ENCODE peak calls at places on chromosomes 7 and 10, in nine cellular contexts. One of them, this sample, is unnamed.

GRCh38 chr7:134873253-134873652 is 93.8 kb downstream of the CALD1 start:
- DNase-seq in left ventricle myocardium inferior: no peak
- DNase-seq in CD4-positive, alpha-beta T cell: no peak
- DNase-seq in endothelial cell: no peak
- DNase-seq in choroid plexus epithelial cell: peak
- DNase-seq in GM12865: no peak
- DNase-seq in SK-N-SH: no peak
- DNase-seq in astrocyte of the cerebellum: no peak
- DNase-seq in right atrium auricular region: no peak
- DNase-seq in this sample: no peak

GRCh38 chr10:77974396-77975074 is 48.0 kb upstream of the DLG5 start:
- DNase-seq in left ventricle myocardium inferior: no peak
- DNase-seq in CD4-positive, alpha-beta T cell: no peak
- DNase-seq in endothelial cell: peak
- DNase-seq in choroid plexus epithelial cell: peak
- DNase-seq in GM12865: peak
- DNase-seq in SK-N-SH: peak
- DNase-seq in astrocyte of the cerebellum: peak
- DNase-seq in right atrium auricular region: no peak
- DNase-seq in this sample: no peak

GRCh38 chr10:21169271-21169670 is 272.2 kb upstream of the NEBL start:
- DNase-seq in left ventricle myocardium inferior: no peak
- DNase-seq in CD4-positive, alpha-beta T cell: no peak
- DNase-seq in endothelial cell: no peak
- DNase-seq in choroid plexus epithelial cell: no peak
- DNase-seq in GM12865: no peak
- DNase-seq in SK-N-SH: no peak
- DNase-seq in astrocyte of the cerebellum: no peak
- DNase-seq in right atrium auricular region: no peak
- DNase-seq in this sample: no peak

GRCh38 chr7:118029881-118030422 is 154.0 kb upstream of the LSM8 start:
- DNase-seq in left ventricle myocardium inferior: no peak
- DNase-seq in CD4-positive, alpha-beta T cell: no peak
- DNase-seq in endothelial cell: no peak
- DNase-seq in choroid plexus epithelial cell: no peak
- DNase-seq in GM12865: no peak
- DNase-seq in SK-N-SH: no peak
- DNase-seq in astrocyte of the cerebellum: no peak
- DNase-seq in right atrium auricular region: no peak
- DNase-seq in this sample: no peak

GRCh38 chr7:44796034-44796503 is 412 bp upstream of the PPIA start:
- DNase-seq in left ventricle myocardium inferior: no peak
- DNase-seq in CD4-positive, alpha-beta T cell: no peak
- DNase-seq in endothelial cell: peak
- DNase-seq in choroid plexus epithelial cell: peak
- DNase-seq in GM12865: no peak
- DNase-seq in SK-N-SH: no peak
- DNase-seq in astrocyte of the cerebellum: no peak
- DNase-seq in right atrium auricular region: no peak
- DNase-seq in this sample: no peak

GRCh38 chr10:19702215-19702614 is 114.0 kb upstream of the PLXDC2 start:
- DNase-seq in left ventricle myocardium inferior: no peak
- DNase-seq in CD4-positive, alpha-beta T cell: no peak
- DNase-seq in endothelial cell: no peak
- DNase-seq in choroid plexus epithelial cell: peak
- DNase-seq in GM12865: no peak
- DNase-seq in SK-N-SH: no peak
- DNase-seq in astrocyte of the cerebellum: no peak
- DNase-seq in right atrium auricular region: no peak
- DNase-seq in this sample: no peak

GRCh38 chr7:116552616-116553015 is 27.8 kb downstream of the CAV1 start:
- DNase-seq in left ventricle myocardium inferior: no peak
- DNase-seq in CD4-positive, alpha-beta T cell: no peak
- DNase-seq in endothelial cell: no peak
- DNase-seq in choroid plexus epithelial cell: peak
- DNase-seq in GM12865: no peak
- DNase-seq in SK-N-SH: no peak
- DNase-seq in astrocyte of the cerebellum: no peak
- DNase-seq in right atrium auricular region: no peak
- DNase-seq in this sample: no peak

GRCh38 chr10:48247680-48248079 is 26.8 kb downstream of the FRMPD2 start:
- DNase-seq in left ventricle myocardium inferior: no peak
- DNase-seq in CD4-positive, alpha-beta T cell: no peak
- DNase-seq in endothelial cell: no peak
- DNase-seq in choroid plexus epithelial cell: no peak
- DNase-seq in GM12865: no peak
- DNase-seq in SK-N-SH: no peak
- DNase-seq in astrocyte of the cerebellum: no peak
- DNase-seq in right atrium auricular region: peak
- DNase-seq in this sample: no peak

GRCh38 chr7:133572853-133573252 is 320.0 kb downstream of the EXOC4 start:
- DNase-seq in left ventricle myocardium inferior: no peak
- DNase-seq in CD4-positive, alpha-beta T cell: no peak
- DNase-seq in endothelial cell: no peak
- DNase-seq in choroid plexus epithelial cell: no peak
- DNase-seq in GM12865: no peak
- DNase-seq in SK-N-SH: no peak
- DNase-seq in astrocyte of the cerebellum: no peak
- DNase-seq in right atrium auricular region: no peak
- DNase-seq in this sample: no peak

GRCh38 chr10:6348091-6348862 is 145.5 kb downstream of the PFKFB3 start:
- DNase-seq in left ventricle myocardium inferior: peak
- DNase-seq in CD4-positive, alpha-beta T cell: peak
- DNase-seq in endothelial cell: no peak
- DNase-seq in choroid plexus epithelial cell: no peak
- DNase-seq in GM12865: peak
- DNase-seq in SK-N-SH: no peak
- DNase-seq in astrocyte of the cerebellum: peak
- DNase-seq in right atrium auricular region: no peak
- DNase-seq in this sample: peak

GRCh38 chr10:56135806-56136205 is 225.3 kb downstream of the ZWINT start:
- DNase-seq in left ventricle myocardium inferior: no peak
- DNase-seq in CD4-positive, alpha-beta T cell: no peak
- DNase-seq in endothelial cell: no peak
- DNase-seq in choroid plexus epithelial cell: no peak
- DNase-seq in GM12865: no peak
- DNase-seq in SK-N-SH: no peak
- DNase-seq in astrocyte of the cerebellum: no peak
- DNase-seq in right atrium auricular region: no peak
- DNase-seq in this sample: no peak

GRCh38 chr10:71467569-71468362 is 71.0 kb downstream of the CDH23 start:
- DNase-seq in left ventricle myocardium inferior: no peak
- DNase-seq in CD4-positive, alpha-beta T cell: no peak
- DNase-seq in endothelial cell: no peak
- DNase-seq in choroid plexus epithelial cell: no peak
- DNase-seq in GM12865: no peak
- DNase-seq in SK-N-SH: no peak
- DNase-seq in astrocyte of the cerebellum: no peak
- DNase-seq in right atrium auricular region: no peak
- DNase-seq in this sample: no peak

GRCh38 chr7:96173777-96174176 is 148.1 kb downstream of the SLC25A13 start:
- DNase-seq in left ventricle myocardium inferior: no peak
- DNase-seq in CD4-positive, alpha-beta T cell: no peak
- DNase-seq in endothelial cell: no peak
- DNase-seq in choroid plexus epithelial cell: no peak
- DNase-seq in GM12865: no peak
- DNase-seq in SK-N-SH: no peak
- DNase-seq in astrocyte of the cerebellum: no peak
- DNase-seq in right atrium auricular region: no peak
- DNase-seq in this sample: no peak

GRCh38 chr10:85548038-85548437 is 818.6 kb downstream of the GRID1 start:
- DNase-seq in left ventricle myocardium inferior: peak
- DNase-seq in CD4-positive, alpha-beta T cell: peak
- DNase-seq in endothelial cell: peak
- DNase-seq in choroid plexus epithelial cell: peak
- DNase-seq in GM12865: peak
- DNase-seq in SK-N-SH: peak
- DNase-seq in astrocyte of the cerebellum: peak
- DNase-seq in right atrium auricular region: no peak
- DNase-seq in this sample: no peak

GRCh38 chr7:5276611-5277010 is 6.1 kb upstream of the SLC29A4 start:
- DNase-seq in left ventricle myocardium inferior: no peak
- DNase-seq in CD4-positive, alpha-beta T cell: no peak
- DNase-seq in endothelial cell: no peak
- DNase-seq in choroid plexus epithelial cell: no peak
- DNase-seq in GM12865: no peak
- DNase-seq in SK-N-SH: peak
- DNase-seq in astrocyte of the cerebellum: no peak
- DNase-seq in right atrium auricular region: no peak
- DNase-seq in this sample: no peak

GRCh38 chr10:36608251-36608650 is 517.1 kb upstream of the ANKRD30A start:
- DNase-seq in left ventricle myocardium inferior: no peak
- DNase-seq in CD4-positive, alpha-beta T cell: no peak
- DNase-seq in endothelial cell: no peak
- DNase-seq in choroid plexus epithelial cell: peak
- DNase-seq in GM12865: no peak
- DNase-seq in SK-N-SH: no peak
- DNase-seq in astrocyte of the cerebellum: peak
- DNase-seq in right atrium auricular region: no peak
- DNase-seq in this sample: no peak

GRCh38 chr7:22220947-22221346 is 136.0 kb downstream of the RAPGEF5 start:
- DNase-seq in left ventricle myocardium inferior: no peak
- DNase-seq in CD4-positive, alpha-beta T cell: no peak
- DNase-seq in endothelial cell: no peak
- DNase-seq in choroid plexus epithelial cell: peak
- DNase-seq in GM12865: no peak
- DNase-seq in SK-N-SH: no peak
- DNase-seq in astrocyte of the cerebellum: no peak
- DNase-seq in right atrium auricular region: no peak
- DNase-seq in this sample: no peak

GRCh38 chr10:6024334-6024682 is 37.9 kb downstream of the IL2RA start:
- DNase-seq in left ventricle myocardium inferior: no peak
- DNase-seq in CD4-positive, alpha-beta T cell: no peak
- DNase-seq in endothelial cell: no peak
- DNase-seq in choroid plexus epithelial cell: no peak
- DNase-seq in GM12865: no peak
- DNase-seq in SK-N-SH: no peak
- DNase-seq in astrocyte of the cerebellum: no peak
- DNase-seq in right atrium auricular region: no peak
- DNase-seq in this sample: no peak

GRCh38 chr7:131493559-131493958 is 62.9 kb downstream of the PODXL start:
- DNase-seq in left ventricle myocardium inferior: no peak
- DNase-seq in CD4-positive, alpha-beta T cell: no peak
- DNase-seq in endothelial cell: no peak
- DNase-seq in choroid plexus epithelial cell: no peak
- DNase-seq in GM12865: no peak
- DNase-seq in SK-N-SH: no peak
- DNase-seq in astrocyte of the cerebellum: no peak
- DNase-seq in right atrium auricular region: no peak
- DNase-seq in this sample: no peak

GRCh38 chr10:46006219-46006618 is 24.2 kb downstream of the NCOA4 start:
- DNase-seq in left ventricle myocardium inferior: no peak
- DNase-seq in CD4-positive, alpha-beta T cell: no peak
- DNase-seq in endothelial cell: no peak
- DNase-seq in choroid plexus epithelial cell: peak
- DNase-seq in GM12865: no peak
- DNase-seq in SK-N-SH: no peak
- DNase-seq in astrocyte of the cerebellum: no peak
- DNase-seq in right atrium auricular region: no peak
- DNase-seq in this sample: no peak

GRCh38 chr10:101238732-101239105 is 9.5 kb upstream of the LBX1 start:
- DNase-seq in left ventricle myocardium inferior: no peak
- DNase-seq in CD4-positive, alpha-beta T cell: no peak
- DNase-seq in endothelial cell: peak
- DNase-seq in choroid plexus epithelial cell: peak
- DNase-seq in GM12865: no peak
- DNase-seq in SK-N-SH: no peak
- DNase-seq in astrocyte of the cerebellum: no peak
- DNase-seq in right atrium auricular region: no peak
- DNase-seq in this sample: no peak
- TF ChIP-seq CTCF in left ventricle myocardium inferior: peak
- TF ChIP-seq CTCF in CD4-positive, alpha-beta T cell: peak
- TF ChIP-seq CTCF in endothelial cell: peak
- TF ChIP-seq CTCF in choroid plexus epithelial cell: peak
- TF ChIP-seq CTCF in GM12865: peak
- TF ChIP-seq CTCF in SK-N-SH: no peak
- TF ChIP-seq CTCF in astrocyte of the cerebellum: peak
- TF ChIP-seq CTCF in right atrium auricular region: peak
- TF ChIP-seq CTCF in this sample: peak

DNA sequence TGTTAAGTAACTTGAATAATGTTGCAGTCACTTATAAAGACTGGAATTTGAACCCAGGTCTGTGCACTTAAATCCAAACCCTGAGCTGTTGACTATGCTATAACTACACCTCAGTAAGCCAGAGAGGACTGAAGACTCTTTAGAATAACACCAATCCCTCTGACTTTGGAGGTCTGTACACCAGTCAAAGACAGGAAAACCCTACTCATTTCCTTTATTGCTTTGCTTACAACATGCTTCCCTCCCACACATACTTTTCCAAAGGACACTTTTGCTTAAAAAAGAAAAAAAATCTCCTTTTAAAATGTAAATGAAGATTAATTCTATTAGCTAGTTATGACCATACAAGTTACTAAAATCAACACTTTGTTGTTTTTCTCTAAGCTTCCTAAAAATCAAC is 184.7 kb upstream of the KCTD7 start:
- DNase-seq in left ventricle myocardium inferior: no peak
- DNase-seq in CD4-positive, alpha-beta T cell: no peak
- DNase-seq in endothelial cell: no peak
- DNase-seq in choroid plexus epithelial cell: no peak
- DNase-seq in GM12865: no peak
- DNase-seq in SK-N-SH: no peak
- DNase-seq in astrocyte of the cerebellum: no peak
- DNase-seq in right atrium auricular region: no peak
- DNase-seq in this sample: no peak
- TF ChIP-seq CTCF in left ventricle myocardium inferior: no peak
- TF ChIP-seq CTCF in CD4-positive, alpha-beta T cell: no peak
- TF ChIP-seq CTCF in endothelial cell: no peak
- TF ChIP-seq CTCF in choroid plexus epithelial cell: no peak
- TF ChIP-seq CTCF in GM12865: no peak
- TF ChIP-seq CTCF in SK-N-SH: no peak
- TF ChIP-seq CTCF in astrocyte of the cerebellum: no peak
- TF ChIP-seq CTCF in right atrium auricular region: no peak
- TF ChIP-seq CTCF in this sample: no peak

GRCh38 chr10:107166378-107166777 is 1.9 kb upstream of the SORCS1 start:
- DNase-seq in left ventricle myocardium inferior: no peak
- DNase-seq in CD4-positive, alpha-beta T cell: no peak
- DNase-seq in endothelial cell: no peak
- DNase-seq in choroid plexus epithelial cell: no peak
- DNase-seq in GM12865: no peak
- DNase-seq in SK-N-SH: peak
- DNase-seq in astrocyte of the cerebellum: no peak
- DNase-seq in right atrium auricular region: no peak
- DNase-seq in this sample: no peak
- TF ChIP-seq CTCF in left ventricle myocardium inferior: no peak
- TF ChIP-seq CTCF in CD4-positive, alpha-beta T cell: no peak
- TF ChIP-seq CTCF in endothelial cell: no peak
- TF ChIP-seq CTCF in choroid plexus epithelial cell: no peak
- TF ChIP-seq CTCF in GM12865: no peak
- TF ChIP-seq CTCF in SK-N-SH: no peak
- TF ChIP-seq CTCF in astrocyte of the cerebellum: no peak
- TF ChIP-seq CTCF in right atrium auricular region: no peak
- TF ChIP-seq CTCF in this sample: no peak

DNA sequence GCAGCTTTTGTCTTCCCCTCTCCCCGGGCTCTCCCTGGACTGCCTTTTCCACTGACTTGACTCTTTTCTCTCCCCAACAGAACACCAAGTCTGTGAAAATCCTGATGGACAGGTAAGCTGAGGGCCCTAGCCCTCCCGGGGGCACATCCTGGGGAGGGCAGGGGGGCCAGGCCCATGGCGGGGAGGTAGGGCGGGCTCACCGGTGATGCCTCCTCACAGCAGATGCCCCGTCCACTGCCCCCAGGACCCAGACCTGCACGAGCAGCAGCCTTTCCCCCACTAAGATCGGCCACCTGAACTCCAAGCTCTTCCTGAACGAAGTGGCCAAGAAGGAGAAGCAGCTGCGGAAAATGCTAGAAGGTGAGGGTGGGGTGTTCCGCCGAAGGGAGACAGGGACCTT is 11.7 kb downstream of the TRIM8 start:
- DNase-seq in left ventricle myocardium inferior: no peak
- DNase-seq in CD4-positive, alpha-beta T cell: no peak
- DNase-seq in endothelial cell: no peak
- DNase-seq in choroid plexus epithelial cell: no peak
- DNase-seq in GM12865: no peak
- DNase-seq in SK-N-SH: no peak
- DNase-seq in astrocyte of the cerebellum: no peak
- DNase-seq in right atrium auricular region: no peak
- DNase-seq in this sample: no peak
- TF ChIP-seq CTCF in left ventricle myocardium inferior: no peak
- TF ChIP-seq CTCF in CD4-positive, alpha-beta T cell: no peak
- TF ChIP-seq CTCF in endothelial cell: no peak
- TF ChIP-seq CTCF in choroid plexus epithelial cell: no peak
- TF ChIP-seq CTCF in GM12865: no peak
- TF ChIP-seq CTCF in SK-N-SH: no peak
- TF ChIP-seq CTCF in astrocyte of the cerebellum: no peak
- TF ChIP-seq CTCF in right atrium auricular region: no peak
- TF ChIP-seq CTCF in this sample: no peak